ENCODE peak calls at places on chromosomes 11 and 22, in ten cellular contexts. E, R, S, O, Z, M, B, I, T and F are unnamed samples.

GRCh38 chr11:119983816-119984215 is 154.1 kb downstream of the TRIM29 start:
- DNase-seq in E (no peak), R (no peak), S (no peak), O (no peak), Z (no peak), M (no peak), B (no peak), I (no peak), T (no peak), F (no peak)

GRCh38 chr11:2662430-2663299 is 37.1 kb downstream of the KCNQ1OT1 start:
- DNase-seq in E (peak), R (no peak), S (peak), O (no peak), Z (no peak), M (no peak), B (no peak), I (no peak), T (no peak), F (no peak)

GRCh38 chr11:12234216-12234615 is 123.8 kb downstream of the MICAL2 start:
- DNase-seq in E (no peak), R (no peak), S (no peak), O (no peak), Z (no peak), M (no peak), B (no peak), I (no peak), T (no peak), F (no peak)

GRCh38 chr11:63769044-63769718 is 606 bp upstream of the ZFTA start:
- DNase-seq in E (peak), R (peak), S (no peak), O (peak), Z (no peak), M (no peak), B (no peak), I (peak), T (no peak), F (peak)

GRCh38 chr11:93743316-93743715 is 1.8 kb downstream of the C11orf54 start:
- DNase-seq in E (peak), R (no peak), S (no peak), O (peak), Z (no peak), M (no peak), B (no peak), I (peak), T (no peak), F (no peak)

GRCh38 chr11:93476796-93477195 is 66.4 kb downstream of the SMCO4 start:
- DNase-seq in E (no peak), R (no peak), S (peak), O (no peak), Z (peak), M (no peak), B (no peak), I (no peak), T (no peak), F (no peak)

GRCh38 chr22:46734830-46735453 is 3.1 kb downstream of the CERK start:
- DNase-seq in E (peak), R (no peak), S (no peak), O (peak), Z (no peak), M (peak), B (no peak), I (no peak), T (no peak), F (no peak)

GRCh38 chr22:48858121-48858520 is 969.6 kb downstream of the BRD1 start:
- DNase-seq in E (no peak), R (no peak), S (no peak), O (no peak), Z (no peak), M (no peak), B (no peak), I (no peak), T (no peak), F (no peak)

GRCh38 chr11:2890466-2891241 is 5.1 kb upstream of the CDKN1C start:
- DNase-seq in E (no peak), R (peak), S (no peak), O (peak), Z (peak), M (no peak), B (peak), I (peak), T (no peak), F (peak)

GRCh38 chr11:83409891-83410290 is 123.7 kb upstream of the CCDC90B start:
- DNase-seq in E (no peak), R (peak), S (no peak), O (no peak), Z (no peak), M (no peak), B (peak), I (no peak), T (no peak), F (no peak)

GRCh38 chr22:46052331-46052771 is 75.4 kb upstream of the WNT7B start:
- DNase-seq in E (peak), R (peak), S (no peak), O (peak), Z (no peak), M (no peak), B (no peak), I (peak), T (no peak), F (peak)

GRCh38 chr11:65696802-65697552 is 15.1 kb upstream of the KAT5 start:
- DNase-seq in E (no peak), R (no peak), S (no peak), O (no peak), Z (no peak), M (no peak), B (no peak), I (no peak), T (no peak), F (no peak)

GRCh38 chr11:128210148-128210940 is 377.0 kb downstream of the ETS1 start:
- DNase-seq in E (no peak), R (no peak), S (no peak), O (peak), Z (peak), M (no peak), B (no peak), I (no peak), T (peak), F (no peak)

GRCh38 chr11:128214263-128214662 is 373.1 kb downstream of the ETS1 start:
- DNase-seq in E (no peak), R (no peak), S (no peak), O (no peak), Z (no peak), M (no peak), B (no peak), I (no peak), T (no peak), F (no peak)

GRCh38 chr11:128213461-128213860 is 373.9 kb downstream of the ETS1 start:
- DNase-seq in E (no peak), R (no peak), S (no peak), O (no peak), Z (no peak), M (no peak), B (no peak), I (no peak), T (no peak), F (no peak)

GRCh38 chr11:128215238-128215882 is 372.0 kb downstream of the ETS1 start:
- DNase-seq in E (no peak), R (no peak), S (no peak), O (no peak), Z (no peak), M (no peak), B (no peak), I (no peak), T (no peak), F (no peak)

DNA sequence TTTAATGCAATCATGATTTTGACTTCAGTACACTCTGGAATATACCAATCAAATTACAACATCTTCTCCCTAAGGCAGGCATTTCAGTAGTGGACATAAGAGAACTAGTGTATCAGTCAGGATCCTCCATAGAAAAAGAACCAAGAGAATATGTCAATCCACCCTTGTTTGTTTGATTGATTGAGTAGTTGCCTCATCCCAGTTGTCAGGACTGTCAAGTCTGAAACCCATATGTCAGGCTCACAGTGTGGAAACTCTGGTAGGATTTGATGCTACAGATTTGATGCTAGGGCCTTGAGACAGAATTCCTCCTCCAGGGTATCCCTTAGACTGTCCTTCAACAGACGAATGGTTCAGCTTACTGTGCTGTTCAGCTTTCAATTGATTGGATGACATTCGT is 375.0 kb downstream of the ETS1 start:
- DNase-seq in E (no peak), R (no peak), S (no peak), O (no peak), Z (no peak), M (no peak), B (no peak), I (no peak), T (no peak), F (no peak)
- H3K27ac ChIP-seq in E (no peak), R (no peak), S (no peak), O (no peak), Z (no peak), M (no peak), B (no peak), I (no peak), T (no peak), F (no peak)

GRCh38 chr11:14855890-14856289 is 36.1 kb downstream of the CYP2R1 start:
- DNase-seq in E (no peak), R (no peak), S (no peak), O (no peak), Z (no peak), M (no peak), B (no peak), I (no peak), T (no peak), F (no peak)

GRCh38 chr11:14861680-14862079 is 30.4 kb downstream of the CYP2R1 start:
- DNase-seq in E (no peak), R (no peak), S (no peak), O (peak), Z (no peak), M (no peak), B (no peak), I (no peak), T (no peak), F (no peak)

GRCh38 chr11:14860511-14860910 is 31.5 kb downstream of the CYP2R1 start:
- DNase-seq in E (no peak), R (no peak), S (no peak), O (no peak), Z (no peak), M (no peak), B (no peak), I (no peak), T (no peak), F (no peak)

GRCh38 chr11:14854057-14854456 is 38.0 kb downstream of the CYP2R1 start:
- DNase-seq in E (no peak), R (no peak), S (no peak), O (no peak), Z (no peak), M (no peak), B (no peak), I (no peak), T (no peak), F (no peak)

DNA sequence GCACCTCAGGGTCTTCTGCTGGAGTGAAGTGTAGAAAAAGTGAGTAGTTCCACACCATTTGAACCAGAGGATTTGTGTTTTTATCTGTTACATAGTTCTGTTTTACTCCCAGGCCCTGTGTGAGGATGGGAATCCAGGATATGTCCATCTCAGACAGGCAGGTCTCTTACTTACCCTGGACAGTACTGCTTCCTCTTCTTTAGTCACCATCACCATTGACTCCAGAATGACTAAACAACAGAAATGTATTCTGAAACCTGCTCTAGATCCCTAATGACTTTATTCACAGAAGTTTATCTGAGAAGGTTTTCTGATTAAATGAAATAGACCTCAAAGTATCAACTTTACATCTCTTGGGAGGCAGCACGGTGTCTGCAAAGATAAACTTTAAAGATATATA is 33.6 kb downstream of the CYP2R1 start:
- DNase-seq in E (no peak), R (no peak), S (no peak), O (no peak), Z (no peak), M (no peak), B (no peak), I (no peak), T (no peak), F (no peak)
- TF ChIP-seq POLR2A in E (no peak), R (no peak), S (no peak), O (no peak), Z (no peak), M (no peak), B (no peak), I (no peak), T (no peak), F (no peak)

GRCh38 chr11:45850446-45850845 is 3.2 kb downstream of the CRY2 start:
- DNase-seq in E (no peak), R (no peak), S (no peak), O (no peak), Z (peak), M (no peak), B (no peak), I (no peak), T (no peak), F (no peak)

GRCh38 chr11:45852712-45853101 is 5.4 kb downstream of the CRY2 start:
- DNase-seq in E (no peak), R (no peak), S (no peak), O (no peak), Z (no peak), M (no peak), B (no peak), I (no peak), T (no peak), F (peak)

GRCh38 chr11:45855308-45855707 is 8.0 kb downstream of the CRY2 start:
- DNase-seq in E (no peak), R (no peak), S (no peak), O (no peak), Z (no peak), M (no peak), B (no peak), I (no peak), T (no peak), F (no peak)

GRCh38 chr11:45853616-45854219 is 6.4 kb downstream of the CRY2 start:
- DNase-seq in E (no peak), R (no peak), S (no peak), O (no peak), Z (no peak), M (no peak), B (no peak), I (no peak), T (no peak), F (peak)

DNA sequence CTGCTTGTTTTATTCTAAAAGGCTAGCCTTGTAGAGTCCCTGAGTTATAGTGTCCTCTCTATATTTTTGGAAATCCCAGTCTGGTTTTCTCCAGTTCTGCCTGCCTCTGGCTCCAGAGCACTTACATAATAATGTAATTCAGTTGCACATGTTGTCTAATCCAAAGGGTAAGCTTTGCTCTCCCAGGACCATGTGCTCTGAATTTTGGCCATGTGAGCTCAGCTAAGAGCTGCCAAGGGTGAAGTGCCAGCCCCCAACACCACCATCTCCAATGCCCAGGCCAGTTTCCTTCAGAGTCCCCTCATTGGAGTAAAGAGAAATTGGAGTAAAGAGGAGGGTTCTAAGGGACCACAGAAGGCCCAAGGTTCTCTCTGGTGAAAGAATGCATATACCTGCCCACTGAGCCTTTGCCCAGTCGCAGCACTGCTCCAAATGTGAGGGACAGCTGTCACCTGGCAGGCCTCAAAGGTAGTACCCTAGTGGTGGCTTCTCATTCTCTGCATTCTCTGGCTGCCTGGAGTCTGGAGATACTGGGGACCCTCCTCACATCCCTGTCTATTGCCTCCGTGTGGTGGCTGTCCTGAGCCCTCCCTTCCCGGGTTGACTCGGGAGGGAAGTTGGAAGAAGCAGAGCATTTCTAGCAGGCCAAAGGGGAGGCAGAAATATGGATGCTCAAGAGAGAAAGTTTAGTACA is 4.9 kb downstream of the CRY2 start:
- DNase-seq in E (no peak), R (no peak), S (no peak), O (no peak), Z (no peak), M (no peak), B (no peak), I (no peak), T (no peak), F (no peak)
- H3K27ac ChIP-seq in E (no peak), R (no peak), S (peak), O (peak), Z (no peak), M (no peak), B (peak), I (no peak), T (no peak), F (peak)

GRCh38 chr22:35633520-35633919 is 14.7 kb upstream of the APOL6 start:
- DNase-seq in E (peak), R (no peak), S (no peak), O (no peak), Z (no peak), M (no peak), B (no peak), I (no peak), T (no peak), F (no peak)
- TF ChIP-seq POLR2A in E (no peak), R (no peak), S (no peak), O (no peak), Z (no peak), M (no peak), B (no peak), I (no peak), T (no peak), F (no peak)

GRCh38 chr11:57514538-57515331 is 767 bp downstream of the SLC43A1 start:
- DNase-seq in E (peak), R (peak), S (peak), O (peak), Z (peak), M (peak), B (no peak), I (peak), T (no peak), F (peak)
- H3K27ac ChIP-seq in E (no peak), R (peak), S (peak), O (peak), Z (peak), M (peak), B (peak), I (peak), T (peak), F (peak)

DNA sequence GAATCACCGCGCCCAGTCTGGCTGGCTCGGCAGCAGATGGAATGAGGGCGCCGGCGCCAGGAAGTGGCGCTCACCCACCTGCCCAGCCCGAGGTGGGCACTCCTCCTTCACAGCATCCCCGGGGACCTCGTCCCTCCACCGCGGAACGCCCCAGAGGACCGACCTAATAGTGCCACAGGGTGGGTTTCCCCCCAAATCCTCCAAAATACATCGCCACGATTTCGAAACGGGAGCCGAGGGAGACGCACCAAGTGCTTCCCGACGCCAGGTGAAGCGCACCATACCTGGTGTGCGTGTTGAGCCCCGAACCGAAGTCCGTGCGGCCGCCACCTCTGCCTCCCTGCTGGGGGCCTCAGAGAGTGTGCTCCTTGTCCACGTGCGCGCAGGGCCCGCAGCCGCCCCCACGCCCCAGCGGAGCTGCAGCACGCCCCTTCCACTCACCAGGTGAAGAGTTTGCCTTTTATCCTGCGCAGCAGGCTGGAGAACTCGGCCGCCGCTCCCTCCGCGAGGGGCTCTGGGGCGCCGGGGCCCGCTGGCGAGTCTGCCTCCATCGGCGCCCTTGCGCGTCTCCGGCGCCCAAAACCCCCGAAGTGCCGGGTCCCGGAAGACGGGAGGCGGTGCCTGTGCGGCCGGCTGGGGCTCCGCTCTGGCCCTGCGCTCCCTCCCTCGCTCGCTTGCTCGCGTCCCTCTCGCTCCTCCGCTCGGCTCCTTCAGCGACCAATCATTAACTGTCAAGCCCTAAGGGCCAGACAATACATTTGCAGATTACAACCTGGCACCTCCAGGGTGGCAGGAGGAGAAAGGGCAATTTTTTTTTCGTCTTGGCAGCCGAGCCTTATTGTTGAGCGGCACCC is at the start of gene SLC35F2:
- DNase-seq in E (peak), R (peak), S (no peak), O (peak), Z (peak), M (peak), B (peak), I (peak), T (peak), F (peak)
- TF ChIP-seq POLR2A in E (no peak), R (peak), S (no peak), O (peak), Z (no peak), M (peak), B (no peak), I (no peak), T (peak), F (no peak)

DNA sequence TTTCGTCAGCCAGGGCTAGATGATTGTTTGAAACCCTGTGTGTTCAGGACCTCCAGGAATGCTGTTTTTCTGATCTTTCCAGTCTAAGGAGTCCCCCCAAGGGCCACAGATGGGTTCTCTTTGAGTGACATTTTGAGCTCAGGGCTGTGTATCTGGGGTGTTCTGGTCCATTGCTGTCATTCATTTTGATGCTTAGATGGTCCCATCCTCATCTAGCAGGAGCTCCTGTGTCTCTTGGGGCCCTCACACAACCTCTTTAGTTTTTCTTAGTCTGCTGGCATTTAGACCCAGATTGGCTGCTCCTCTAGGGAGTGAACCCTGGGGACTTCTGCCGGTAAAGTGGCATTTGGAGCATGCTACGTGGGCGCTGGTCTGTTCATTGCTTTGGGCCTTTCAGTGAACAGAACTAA is 39.1 kb downstream of the MED15 start:
- DNase-seq in E (no peak), R (no peak), S (no peak), O (no peak), Z (no peak), M (no peak), B (no peak), I (no peak), T (no peak), F (no peak)
- H3K27ac ChIP-seq in E (no peak), R (no peak), S (no peak), O (no peak), Z (no peak), M (no peak), B (no peak), I (no peak), T (no peak), F (no peak)